ENCODE peak calls at places on chromosomes 5 and 9, in five cellular contexts. K is stimulated activated effector memory CD8-positive, alpha-beta T cell treated with anti-CD3 and anti-CD28 coated beads, Interleukin-12 subunit alpha, Interleukin-12 subunit beta, amount 100 ng/mL, for 72 hours; D is DMS53; J is fibroblast of pulmonary artery; X is cardiac muscle cell. W is an unnamed sample.

GRCh38 chr9:7342229-7342628 is 457.3 kb downstream of the DMAC1 start:
- DNase-seq in K (no peak), X (peak; percentile 44), D (no peak), J (peak; percentile 40), W (no peak)

GRCh38 chr5:180129291-180130190 is 58.0 kb upstream of the RNF130 start:
- DNase-seq in D (peak; percentile 41), X (no peak), J (no peak), K (no peak), W (no peak)

GRCh38 chr5:4205408-4205807 is 609.8 kb downstream of the IRX1 start:
- DNase-seq in D (no peak), J (peak; percentile 54), K (no peak), X (peak; percentile 20), W (no peak)

GRCh38 chr9:91978739-91979414 is 28.8 kb upstream of the ROR2 start:
- DNase-seq in X (peak; percentile 91), J (peak; percentile 91), D (peak; percentile 51), K (no peak), W (peak; percentile 61)

GRCh38 chr5:122415030-122415429 is 103.0 kb downstream of the SNCAIP start:
- DNase-seq in J (no peak), K (no peak), D (peak; percentile 23), X (no peak), W (no peak)

GRCh38 chr9:5500441-5501235 is 9.7 kb upstream of the PDCD1LG2 start:
- DNase-seq in X (peak; percentile 95), J (peak; percentile 94), D (no peak), K (no peak), W (no peak)

GRCh38 chr9:131605770-131606590 is 60.7 kb downstream of the PRRT1B start:
- DNase-seq in X (no peak), D (peak; percentile 34), K (no peak), J (no peak), W (peak; percentile 64)

GRCh38 chr9:120730661-120731514 is 16.6 kb upstream of the MEGF9 start:
- DNase-seq in D (peak; percentile 93), J (peak; percentile 91), K (no peak), X (peak; percentile 84), W (peak; percentile 84)

GRCh38 chr9:131467214-131467935 is 35.3 kb upstream of the POMT1 start:
- DNase-seq in D (no peak), X (no peak), K (no peak), J (no peak), W (no peak)

GRCh38 chr5:677131-678101 is 15.7 kb downstream of the TPPP start:
- DNase-seq in D (no peak), J (no peak), K (no peak), X (no peak), W (no peak)

GRCh38 chr9:87896891-87897290 is 14.2 kb downstream of the SPATA31E1 start:
- DNase-seq in K (no peak), X (no peak), D (no peak), J (no peak), W (no peak)

GRCh38 chr5:119470105-119470763 is 17.9 kb downstream of the HSD17B4 start:
- DNase-seq in K (no peak), J (no peak), D (no peak), X (no peak), W (no peak)

GRCh38 chr5:166505546-166505945 is 1785.9 kb upstream of the WWC1 start:
- DNase-seq in K (no peak), D (no peak), J (no peak), X (peak; percentile 7), W (no peak)

GRCh38 chr5:115461506-115462290 is 82.9 kb downstream of the FEM1C start:
- DNase-seq in X (peak; percentile 28), K (no peak), D (peak; percentile 23), J (peak; percentile 54), W (peak; percentile 83)

GRCh38 chr9:33272061-33272460 is 7.2 kb downstream of the CHMP5 start:
- DNase-seq in D (peak; percentile 72), X (no peak), K (no peak), J (no peak), W (no peak)

GRCh38 chr9:133356391-133357091 is at the start of the genes SURF1 and SURF2:
- DNase-seq in K (peak; percentile 78), J (peak; percentile 72), D (peak; percentile 94), X (peak; percentile 81), W (peak; percentile 80)

GRCh38 chr9:33320568-33321261 is 30.4 kb downstream of the NFX1 start:
- DNase-seq in D (no peak), J (peak; percentile 96), X (peak; percentile 95), K (no peak), W (no peak)

GRCh38 chr5:31638286-31638685 is 645 bp upstream of the PDZD2 start:
- DNase-seq in K (no peak), J (peak; percentile 4), X (peak; percentile 36), D (no peak), W (no peak)

GRCh38 chr9:16150501-16150900 is 597.7 kb downstream of the CCDC171 start:
- DNase-seq in K (no peak), D (no peak), X (peak; percentile 80), J (peak; percentile 69), W (no peak)

GRCh38 chr5:40385544-40385943 is 294.2 kb upstream of the PTGER4 start:
- DNase-seq in K (no peak), D (peak; percentile 34), J (no peak), X (no peak), W (no peak)

GRCh38 chr5:93602261-93603149 is 19.5 kb downstream of the NR2F1 start:
- DNase-seq in D (no peak), K (no peak), J (no peak), X (no peak), W (no peak)

GRCh38 chr9:24464321-24464951 is 81.3 kb downstream of the IZUMO3 start:
- DNase-seq in D (peak; percentile 7), J (peak; percentile 69), K (no peak), X (peak; percentile 33), W (no peak)

W was measured in SW480.